ENCODE peak calls at places on chromosomes 5 and 9, in ten cellular contexts. B is WTC11; E is cerebellum; N is amniotic stem cell; Y is left cardiac atrium; J is NCI-H2029 treated with DMSO at 0.1 percent for 48 hours; C is stimulated activated CD4-positive, alpha-beta T cell treated with anti-CD3 and anti-CD28 coated beads, Interleukin-1b, Interleukin-23, amount 100 ng/mL, for 24 hours; G is EH; O is fibroblast of lung; K is H1. Q is an unnamed sample.

GRCh38 chr5:145848854-145849253 is 13.7 kb upstream of the PRELID2 start:
- DNase-seq in B (no peak), N (no peak), G (peak), J (peak), O (peak), E (no peak), C (no peak), K (no peak), Y (no peak), Q (no peak)

GRCh38 chr9:129929467-129930125 is 94.3 kb downstream of the USP20 start:
- DNase-seq in B (no peak), J (no peak), C (no peak), G (no peak), O (no peak), K (no peak), N (no peak), Y (no peak), E (no peak), Q (no peak)

GRCh38 chr5:135193213-135194125 is 159.4 kb upstream of the PITX1 start:
- DNase-seq in E (no peak), O (peak), G (peak), Y (no peak), B (no peak), K (peak), C (no peak), J (no peak), N (peak), Q (no peak)

GRCh38 chr5:131644822-131645221 is 9.8 kb upstream of the RAPGEF6 start:
- DNase-seq in O (peak), Y (no peak), E (no peak), C (no peak), N (no peak), G (peak), J (no peak), B (no peak), K (no peak), Q (no peak)

GRCh38 chr5:136038635-136039034 is 9.8 kb downstream of the TGFBI start:
- DNase-seq in C (no peak), J (no peak), Y (no peak), G (peak), E (no peak), B (no peak), O (peak), N (no peak), K (no peak), Q (peak)

GRCh38 chr5:67154518-67155206 is 41.9 kb downstream of the CD180 start:
- DNase-seq in E (no peak), J (peak), K (no peak), O (no peak), C (no peak), N (no peak), G (no peak), B (no peak), Y (no peak), Q (no peak)

GRCh38 chr5:963310-963672 is 45.3 kb upstream of the NKD2 start:
- DNase-seq in N (no peak), O (no peak), E (no peak), J (no peak), C (no peak), Y (no peak), B (no peak), K (no peak), G (no peak), Q (no peak)

GRCh38 chr5:16888694-16889124 is 47.4 kb downstream of the MYO10 start:
- DNase-seq in E (no peak), Y (no peak), N (no peak), B (no peak), C (no peak), G (peak), K (no peak), J (no peak), O (peak), Q (peak)

GRCh38 chr5:13985736-13986418 is 41.4 kb upstream of the DNAH5 start:
- DNase-seq in N (peak), K (no peak), J (no peak), C (no peak), E (no peak), B (no peak), Y (peak), G (peak), O (peak), Q (peak)

GRCh38 chr5:39616131-39616530 is 191.4 kb upstream of the DAB2 start:
- DNase-seq in B (no peak), J (no peak), C (no peak), Y (no peak), G (no peak), O (peak), K (no peak), E (no peak), N (no peak), Q (no peak)

GRCh38 chr5:149317281-149318048 is 27.8 kb upstream of the GRPEL2 start:
- DNase-seq in E (peak), Y (no peak), C (no peak), B (no peak), J (peak), O (peak), G (peak), K (no peak), N (no peak), Q (peak)

GRCh38 chr5:131994533-131995226 is 16.8 kb downstream of the ACSL6 start:
- DNase-seq in K (no peak), G (no peak), E (no peak), J (no peak), B (no peak), Y (no peak), N (no peak), C (no peak), O (no peak), Q (no peak)

GRCh38 chr5:147180751-147181150 is 54.1 kb upstream of the STK32A start:
- DNase-seq in O (no peak), N (no peak), Y (no peak), G (no peak), C (no peak), B (no peak), E (no peak), J (no peak), K (no peak), Q (no peak)

GRCh38 chr9:126709241-126709640 is 95.5 kb downstream of the LMX1B start:
- DNase-seq in O (no peak), J (no peak), Y (no peak), E (no peak), N (no peak), C (no peak), B (no peak), K (no peak), G (no peak), Q (no peak)

GRCh38 chr9:107439991-107440456 is 49.5 kb downstream of the KLF4 start:
- DNase-seq in E (no peak), N (no peak), J (no peak), K (no peak), O (no peak), C (no peak), B (no peak), G (no peak), Y (no peak), Q (peak)

GRCh38 chr5:140038373-140038957 is 4.6 kb downstream of the NRG2 start:
- DNase-seq in Y (no peak), B (no peak), N (no peak), G (peak), O (peak), K (no peak), E (no peak), C (no peak), J (no peak), Q (no peak)

GRCh38 chr9:84993105-84993504 is 323.6 kb downstream of the NTRK2 start:
- DNase-seq in O (no peak), K (no peak), J (no peak), Y (no peak), C (no peak), G (no peak), N (no peak), E (no peak), B (no peak), Q (no peak)

GRCh38 chr9:1267141-1267570 is 217.0 kb downstream of the DMRT2 start:
- DNase-seq in J (no peak), Y (no peak), E (no peak), G (no peak), C (no peak), N (no peak), B (no peak), O (no peak), K (no peak), Q (no peak)

GRCh38 chr5:98779264-98779877 is 5.9 kb downstream of the RGMB start:
- DNase-seq in J (no peak), G (no peak), B (no peak), O (no peak), N (no peak), K (no peak), C (no peak), E (no peak), Y (no peak), Q (no peak)

GRCh38 chr9:136858844-136859757 is 7.0 kb downstream of the MAMDC4 start:
- DNase-seq in J (peak), Y (peak), E (peak), B (no peak), O (peak), G (peak), K (peak), C (no peak), N (no peak), Q (no peak)

GRCh38 chr9:69121155-69122085 is 52.7 kb upstream of the TJP2 start:
- DNase-seq in B (peak), C (no peak), N (no peak), O (peak), G (peak), Y (peak), E (peak), K (peak), J (peak), Q (peak)

GRCh38 chr9:75148551-75148950 is 60.2 kb downstream of the OSTF1 start:
- DNase-seq in B (no peak), J (no peak), K (no peak), G (peak), O (peak), Y (no peak), N (peak), C (no peak), E (no peak), Q (no peak)

GRCh38 chr9:80175286-80175906 is 603.6 kb downstream of the TLE4 start:
- DNase-seq in K (no peak), E (peak), O (peak), C (no peak), J (peak), B (no peak), N (no peak), G (peak), Y (no peak), Q (peak)

GRCh38 chr9:26813247-26813646 is 79.4 kb downstream of the CAAP1 start:
- DNase-seq in G (no peak), C (no peak), J (no peak), B (no peak), E (no peak), K (no peak), Y (no peak), N (no peak), O (no peak), Q (no peak)

GRCh38 chr5:119370521-119370920 is 14.7 kb downstream of the TNFAIP8 start:
- DNase-seq in Y (no peak), E (no peak), C (no peak), K (no peak), G (peak), O (no peak), J (no peak), N (no peak), B (no peak), Q (no peak)

GRCh38 chr9:129012343-129012742 is 15.8 kb downstream of the SH3GLB2 start:
- DNase-seq in O (no peak), K (no peak), B (no peak), N (no peak), C (no peak), E (no peak), G (no peak), J (no peak), Y (no peak), Q (no peak)

GRCh38 chr9:94632736-94633135 is 6.6 kb downstream of the FBP1 start:
- DNase-seq in J (no peak), N (no peak), Y (no peak), C (no peak), G (peak), O (no peak), K (no peak), E (no peak), B (no peak), Q (no peak)

GRCh38 chr5:59123595-59124561 is 541.0 kb downstream of the RAB3C start:
- DNase-seq in B (no peak), O (no peak), K (no peak), G (no peak), Y (no peak), C (no peak), N (no peak), E (no peak), J (no peak), Q (no peak)

GRCh38 chr9:91419222-91420191 is 4.1 kb downstream of the NFIL3 start:
- DNase-seq in K (no peak), O (peak), C (no peak), N (peak), Y (peak), B (no peak), G (peak), J (no peak), E (no peak), Q (peak)

GRCh38 chr5:775960-776861 is 8.3 kb downstream of the ZDHHC11B start:
- DNase-seq in E (no peak), G (no peak), B (no peak), C (no peak), K (no peak), Y (no peak), N (no peak), O (no peak), J (no peak), Q (no peak)

GRCh38 chr9:95014917-95015316 is 288.4 kb downstream of the AOPEP start:
- DNase-seq in K (no peak), J (no peak), G (no peak), E (no peak), C (no peak), O (no peak), N (no peak), Y (no peak), B (no peak), Q (no peak)

GRCh38 chr5:154367101-154367500 is 78.7 kb upstream of the SAP30L start:
- DNase-seq in B (no peak), N (no peak), J (no peak), G (peak), E (no peak), C (no peak), K (no peak), Y (no peak), O (peak), Q (no peak)

GRCh38 chr5:18553269-18553668 is 919.0 kb downstream of the TAF11L14 start:
- DNase-seq in J (no peak), N (no peak), O (no peak), C (no peak), B (no peak), E (no peak), K (no peak), Y (no peak), G (no peak), Q (peak)

GRCh38 chr5:8686707-8687106 is 817.8 kb downstream of the MTRR start:
- DNase-seq in J (no peak), G (peak), N (no peak), C (no peak), O (peak), K (no peak), B (no peak), Y (no peak), E (no peak), Q (no peak)

GRCh38 chr9:126468141-126468825 is 141.7 kb downstream of the MVB12B start:
- DNase-seq in C (no peak), K (no peak), E (no peak), B (no peak), G (no peak), O (no peak), Y (no peak), N (no peak), J (no peak), Q (no peak)

GRCh38 chr5:157965040-157965439 is 106.1 kb upstream of the CLINT1 start:
- DNase-seq in J (no peak), B (no peak), G (no peak), Y (no peak), C (no peak), K (no peak), O (no peak), N (no peak), E (no peak), Q (peak)

GRCh38 chr9:75890541-75891276 is at the start of gene PCSK5:
- DNase-seq in J (no peak), O (peak), G (peak), Y (peak), N (peak), C (peak), B (peak), K (peak), E (peak), Q (peak)

GRCh38 chr9:137428841-137429545 is 5.8 kb downstream of the NOXA1 start:
- DNase-seq in E (no peak), J (no peak), K (no peak), N (no peak), B (no peak), Y (peak), C (no peak), O (no peak), G (no peak), Q (no peak)

GRCh38 chr5:139251281-139251687 is 42.3 kb upstream of the MATR3 start:
- DNase-seq in O (no peak), B (no peak), C (no peak), Y (no peak), N (no peak), K (no peak), J (no peak), E (no peak), G (no peak), Q (no peak)

Q was measured in trophoblast cell.